ENCODE peak calls at places on chromosomes 13 and 19, in seven cellular contexts. One of them, this sample, is unnamed.

GRCh38 chr13:110677731-110678545 is 28.0 kb downstream of the CARS2 start:
- DNase-seq in left lung: no peak
- DNase-seq in cardiac muscle cell: peak; percentile 13
- DNase-seq in upper lobe of right lung: no peak
- DNase-seq in H7: no peak
- DNase-seq in foreskin fibroblast: no peak
- DNase-seq in aorta: no peak
- DNase-seq in this sample: no peak

GRCh38 chr13:18233783-18234299 is 947.8 kb downstream of the TUBA3C start:
- DNase-seq in foreskin fibroblast: no peak
- DNase-seq in left lung: no peak
- DNase-seq in cardiac muscle cell: no peak
- DNase-seq in upper lobe of right lung: no peak
- DNase-seq in aorta: no peak
- DNase-seq in H7: no peak
- DNase-seq in this sample: no peak

GRCh38 chr19:29561601-29562000 is 35.8 kb downstream of the VSTM2B start:
- DNase-seq in foreskin fibroblast: no peak
- DNase-seq in H7: no peak
- DNase-seq in aorta: no peak
- DNase-seq in upper lobe of right lung: no peak
- DNase-seq in cardiac muscle cell: no peak
- DNase-seq in left lung: no peak
- DNase-seq in this sample: no peak

GRCh38 chr13:83295684-83296083 is 586.6 kb downstream of the SLITRK1 start:
- DNase-seq in upper lobe of right lung: no peak
- DNase-seq in foreskin fibroblast: no peak
- DNase-seq in cardiac muscle cell: no peak
- DNase-seq in aorta: no peak
- DNase-seq in H7: no peak
- DNase-seq in left lung: no peak
- DNase-seq in this sample: no peak

GRCh38 chr13:109576331-109576813 is 210.0 kb downstream of the IRS2 start:
- DNase-seq in cardiac muscle cell: peak; percentile 45
- DNase-seq in H7: no peak
- DNase-seq in left lung: no peak
- DNase-seq in aorta: no peak
- DNase-seq in upper lobe of right lung: no peak
- DNase-seq in foreskin fibroblast: no peak
- DNase-seq in this sample: no peak

GRCh38 chr19:50703915-50704548 is 15.6 kb downstream of the SHANK1 start:
- DNase-seq in left lung: no peak
- DNase-seq in aorta: no peak
- DNase-seq in foreskin fibroblast: no peak
- DNase-seq in upper lobe of right lung: no peak
- DNase-seq in H7: peak; percentile 82
- DNase-seq in cardiac muscle cell: peak; percentile 9
- DNase-seq in this sample: no peak

GRCh38 chr19:10855879-10856522 is 7.8 kb downstream of the C19orf38 start:
- DNase-seq in foreskin fibroblast: no peak
- DNase-seq in left lung: no peak
- DNase-seq in cardiac muscle cell: peak; percentile 25
- DNase-seq in aorta: no peak
- DNase-seq in H7: peak; percentile 64
- DNase-seq in upper lobe of right lung: no peak
- DNase-seq in this sample: no peak

GRCh38 chr19:10861118-10861651 is 10.2 kb upstream of the CARM1 start:
- DNase-seq in left lung: no peak
- DNase-seq in H7: peak; percentile 77
- DNase-seq in foreskin fibroblast: no peak
- DNase-seq in aorta: no peak
- DNase-seq in upper lobe of right lung: no peak
- DNase-seq in cardiac muscle cell: peak; percentile 45
- DNase-seq in this sample: no peak

GRCh38 chr13:23467932-23468278 is 34.4 kb upstream of the SACS start:
- DNase-seq in upper lobe of right lung: no peak
- DNase-seq in H7: no peak
- DNase-seq in cardiac muscle cell: no peak
- DNase-seq in aorta: no peak
- DNase-seq in foreskin fibroblast: no peak
- DNase-seq in left lung: no peak
- DNase-seq in this sample: no peak

GRCh38 chr13:95288899-95289500 is 12.3 kb downstream of the ABCC4 start:
- DNase-seq in left lung: no peak
- DNase-seq in upper lobe of right lung: no peak
- DNase-seq in H7: no peak
- DNase-seq in cardiac muscle cell: no peak
- DNase-seq in foreskin fibroblast: no peak
- DNase-seq in aorta: no peak
- DNase-seq in this sample: no peak

GRCh38 chr13:89066868-89067466 is 1395.8 kb downstream of the SLITRK5 start:
- DNase-seq in cardiac muscle cell: peak; percentile 38
- DNase-seq in upper lobe of right lung: no peak
- DNase-seq in aorta: no peak
- DNase-seq in H7: peak; percentile 4
- DNase-seq in left lung: no peak
- DNase-seq in foreskin fibroblast: no peak
- DNase-seq in this sample: no peak

GRCh38 chr13:51192348-51192747 is 29.9 kb upstream of the FAM124A start:
- DNase-seq in foreskin fibroblast: no peak
- DNase-seq in upper lobe of right lung: no peak
- DNase-seq in left lung: no peak
- DNase-seq in aorta: no peak
- DNase-seq in H7: no peak
- DNase-seq in cardiac muscle cell: peak; percentile 57
- DNase-seq in this sample: no peak

GRCh38 chr13:88068316-88068715 is 397.1 kb downstream of the SLITRK5 start:
- DNase-seq in aorta: no peak
- DNase-seq in left lung: no peak
- DNase-seq in cardiac muscle cell: peak; percentile 1
- DNase-seq in upper lobe of right lung: no peak
- DNase-seq in foreskin fibroblast: no peak
- DNase-seq in H7: no peak
- DNase-seq in this sample: no peak

GRCh38 chr19:7994114-7994513 is 11.3 kb downstream of the ELAVL1 start:
- DNase-seq in left lung: no peak
- DNase-seq in aorta: no peak
- DNase-seq in upper lobe of right lung: no peak
- DNase-seq in cardiac muscle cell: no peak
- DNase-seq in H7: peak; percentile 78
- DNase-seq in foreskin fibroblast: no peak
- DNase-seq in this sample: no peak

GRCh38 chr13:57629821-57630235 is 1.7 kb upstream of the PCDH17 start:
- DNase-seq in aorta: peak; percentile 94
- DNase-seq in H7: peak; percentile 96
- DNase-seq in left lung: peak; percentile 53
- DNase-seq in foreskin fibroblast: peak; percentile 73
- DNase-seq in cardiac muscle cell: peak; percentile 84
- DNase-seq in upper lobe of right lung: peak; percentile 80
- DNase-seq in this sample: no peak

GRCh38 chr13:39415003-39415402 is 188.0 kb downstream of the LHFPL6 start:
- DNase-seq in foreskin fibroblast: no peak
- DNase-seq in cardiac muscle cell: peak; percentile 96
- DNase-seq in H7: no peak
- DNase-seq in upper lobe of right lung: no peak
- DNase-seq in aorta: no peak
- DNase-seq in left lung: no peak
- DNase-seq in this sample: no peak

GRCh38 chr19:840519-841206 is at the start of gene PRTN3:
- DNase-seq in cardiac muscle cell: no peak
- DNase-seq in aorta: no peak
- DNase-seq in foreskin fibroblast: no peak
- DNase-seq in left lung: no peak
- DNase-seq in upper lobe of right lung: no peak
- DNase-seq in H7: no peak
- DNase-seq in this sample: no peak

GRCh38 chr13:110819203-110820014 is 95.5 kb downstream of the ANKRD10 start:
- DNase-seq in upper lobe of right lung: peak; percentile 89
- DNase-seq in aorta: peak; percentile 93
- DNase-seq in foreskin fibroblast: peak; percentile 62
- DNase-seq in left lung: peak; percentile 78
- DNase-seq in H7: peak; percentile 95
- DNase-seq in cardiac muscle cell: peak; percentile 78
- DNase-seq in this sample: peak; percentile 9

GRCh38 chr13:102569488-102569887 is 27.3 kb upstream of the TPP2 start:
- DNase-seq in upper lobe of right lung: no peak
- DNase-seq in H7: no peak
- DNase-seq in aorta: no peak
- DNase-seq in cardiac muscle cell: peak; percentile 48
- DNase-seq in foreskin fibroblast: peak; percentile 48
- DNase-seq in left lung: no peak
- DNase-seq in this sample: peak; percentile 50

GRCh38 chr13:113589251-113589960 is 4.9 kb downstream of the TFDP1 start:
- DNase-seq in aorta: peak; percentile 55
- DNase-seq in left lung: no peak
- DNase-seq in upper lobe of right lung: peak; percentile 37
- DNase-seq in cardiac muscle cell: no peak
- DNase-seq in foreskin fibroblast: no peak
- DNase-seq in H7: peak; percentile 22
- DNase-seq in this sample: no peak

GRCh38 chr13:46575843-46576242 is 22.9 kb downstream of the LRCH1 start:
- DNase-seq in foreskin fibroblast: peak; percentile 76
- DNase-seq in cardiac muscle cell: peak; percentile 91
- DNase-seq in H7: no peak
- DNase-seq in aorta: no peak
- DNase-seq in upper lobe of right lung: no peak
- DNase-seq in left lung: no peak
- DNase-seq in this sample: no peak

GRCh38 chr19:42323852-42324654 is 1.4 kb upstream of the MEGF8 start:
- DNase-seq in cardiac muscle cell: no peak
- DNase-seq in foreskin fibroblast: no peak
- DNase-seq in aorta: no peak
- DNase-seq in H7: peak; percentile 87
- DNase-seq in left lung: no peak
- DNase-seq in upper lobe of right lung: peak; percentile 73
- DNase-seq in this sample: no peak

GRCh38 chr19:5141278-5141925 is 172.5 kb downstream of the KDM4B start:
- DNase-seq in foreskin fibroblast: no peak
- DNase-seq in upper lobe of right lung: no peak
- DNase-seq in cardiac muscle cell: peak; percentile 50
- DNase-seq in left lung: no peak
- DNase-seq in aorta: no peak
- DNase-seq in H7: no peak
- DNase-seq in this sample: no peak

GRCh38 chr13:42380420-42381164 is 108.6 kb downstream of the AKAP11 start:
- DNase-seq in foreskin fibroblast: no peak
- DNase-seq in H7: no peak
- DNase-seq in left lung: no peak
- DNase-seq in aorta: no peak
- DNase-seq in upper lobe of right lung: no peak
- DNase-seq in cardiac muscle cell: no peak
- DNase-seq in this sample: no peak

GRCh38 chr19:11151181-11151580 is 4.4 kb downstream of the SPC24 start:
- DNase-seq in upper lobe of right lung: no peak
- DNase-seq in cardiac muscle cell: no peak
- DNase-seq in foreskin fibroblast: no peak
- DNase-seq in H7: no peak
- DNase-seq in left lung: no peak
- DNase-seq in aorta: no peak
- DNase-seq in this sample: no peak

GRCh38 chr13:100543872-100544602 is 44.6 kb downstream of the GGACT start:
- DNase-seq in cardiac muscle cell: no peak
- DNase-seq in aorta: peak; percentile 71
- DNase-seq in upper lobe of right lung: no peak
- DNase-seq in H7: no peak
- DNase-seq in foreskin fibroblast: no peak
- DNase-seq in left lung: no peak
- DNase-seq in this sample: no peak
- H3K4me3 ChIP-seq in cardiac muscle cell: no peak overlapping the region
- H3K4me3 ChIP-seq in aorta: no peak overlapping the region
- H3K4me3 ChIP-seq in upper lobe of right lung: peak overlapping the region; percentile 2
- H3K4me3 ChIP-seq in H7: no peak overlapping the region
- H3K4me3 ChIP-seq in foreskin fibroblast: no peak overlapping the region
- H3K4me3 ChIP-seq in left lung: peak overlapping the region; percentile 18
- H3K4me3 ChIP-seq in this sample: no peak overlapping the region

DNA sequence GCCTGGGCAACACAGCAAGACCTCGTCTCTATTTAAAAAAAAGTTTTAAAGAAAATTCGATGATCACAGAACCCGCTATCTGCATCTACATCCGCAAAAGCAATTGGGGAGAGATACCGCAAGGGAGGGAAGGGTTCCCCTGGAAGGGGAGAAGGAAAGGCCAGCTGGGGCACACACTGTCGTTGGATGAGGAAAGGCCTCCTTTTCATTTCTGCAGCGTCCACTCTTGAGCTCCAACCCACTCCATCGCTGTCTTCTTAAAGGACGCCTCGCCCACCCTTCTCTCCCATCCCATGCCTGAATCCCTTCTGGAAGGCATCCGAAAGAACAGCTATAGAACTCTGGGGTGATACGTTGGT is 3.2 kb upstream of the PRKCG start:
- DNase-seq in cardiac muscle cell: no peak
- DNase-seq in aorta: no peak
- DNase-seq in upper lobe of right lung: no peak
- DNase-seq in H7: no peak
- DNase-seq in foreskin fibroblast: no peak
- DNase-seq in left lung: no peak
- DNase-seq in this sample: no peak
- H3K4me3 ChIP-seq in cardiac muscle cell: peak overlapping the region; percentile 32
- H3K4me3 ChIP-seq in aorta: peak overlapping the region; percentile 2
- H3K4me3 ChIP-seq in upper lobe of right lung: peak overlapping the region; percentile 65
- H3K4me3 ChIP-seq in H7: peak overlapping the region; percentile 67
- H3K4me3 ChIP-seq in foreskin fibroblast: peak overlapping the region; percentile 59
- H3K4me3 ChIP-seq in left lung: peak overlapping the region; percentile 54
- H3K4me3 ChIP-seq in this sample: peak overlapping the region; percentile 51

GRCh38 chr19:49499030-49499670 is 2.9 kb downstream of the RPS11 start:
- DNase-seq in aorta: no peak
- DNase-seq in left lung: no peak
- DNase-seq in cardiac muscle cell: no peak
- DNase-seq in foreskin fibroblast: no peak
- DNase-seq in H7: peak; percentile 32
- DNase-seq in upper lobe of right lung: no peak
- DNase-seq in this sample: no peak

GRCh38 chr19:49496574-49497008 is 357 bp downstream of the RPS11 start:
- DNase-seq in aorta: no peak
- DNase-seq in H7: no peak
- DNase-seq in upper lobe of right lung: no peak
- DNase-seq in cardiac muscle cell: no peak
- DNase-seq in foreskin fibroblast: no peak
- DNase-seq in left lung: no peak
- DNase-seq in this sample: no peak

GRCh38 chr19:49497047-49497789 is 984 bp downstream of the RPS11 start:
- DNase-seq in upper lobe of right lung: peak; percentile 88
- DNase-seq in H7: peak; percentile 67
- DNase-seq in aorta: no peak
- DNase-seq in cardiac muscle cell: peak; percentile 63
- DNase-seq in left lung: peak; percentile 81
- DNase-seq in foreskin fibroblast: peak; percentile 50
- DNase-seq in this sample: no peak

GRCh38 chr19:49497790-49498106 is 1.5 kb downstream of the RPS11 start:
- DNase-seq in H7: no peak
- DNase-seq in upper lobe of right lung: no peak
- DNase-seq in cardiac muscle cell: no peak
- DNase-seq in left lung: no peak
- DNase-seq in aorta: no peak
- DNase-seq in foreskin fibroblast: no peak
- DNase-seq in this sample: no peak

GRCh38 chr19:49498475-49498874 is 2.2 kb downstream of the RPS11 start:
- DNase-seq in cardiac muscle cell: no peak
- DNase-seq in H7: no peak
- DNase-seq in left lung: no peak
- DNase-seq in aorta: no peak
- DNase-seq in upper lobe of right lung: no peak
- DNase-seq in foreskin fibroblast: no peak
- DNase-seq in this sample: no peak
- H3K4me3 ChIP-seq in cardiac muscle cell: no peak overlapping the region
- H3K4me3 ChIP-seq in H7: no peak overlapping the region
- H3K4me3 ChIP-seq in left lung: peak overlapping the region; percentile 60
- H3K4me3 ChIP-seq in aorta: no peak overlapping the region
- H3K4me3 ChIP-seq in upper lobe of right lung: peak overlapping the region; percentile 52
- H3K4me3 ChIP-seq in foreskin fibroblast: no peak overlapping the region
- H3K4me3 ChIP-seq in this sample: no peak overlapping the region

GRCh38 chr19:35845215-35846037 is 6.9 kb downstream of the NPHS1 start:
- DNase-seq in H7: peak; percentile 89
- DNase-seq in left lung: no peak
- DNase-seq in cardiac muscle cell: no peak
- DNase-seq in upper lobe of right lung: no peak
- DNase-seq in foreskin fibroblast: no peak
- DNase-seq in aorta: no peak
- DNase-seq in this sample: no peak
- H3K4me3 ChIP-seq in H7: peak overlapping the region; percentile 43
- H3K4me3 ChIP-seq in left lung: peak overlapping the region; percentile 19
- H3K4me3 ChIP-seq in cardiac muscle cell: peak overlapping the region; percentile 0
- H3K4me3 ChIP-seq in upper lobe of right lung: no peak overlapping the region
- H3K4me3 ChIP-seq in foreskin fibroblast: no peak overlapping the region
- H3K4me3 ChIP-seq in aorta: no peak overlapping the region
- H3K4me3 ChIP-seq in this sample: peak overlapping the region; percentile 21

This sample was measured in BJ.